ENCODE peak calls at places on chromosome 3, in four cellular contexts. One of them, this sample, is unnamed.

GRCh38 chr3:54123538-54124196 is 1.3 kb downstream of the CACNA2D3 start:
- DNase-seq in Right ventricle myocardium inferior: no peak
- DNase-seq in astrocyte: peak
- DNase-seq in EH: peak
- DNase-seq in this sample: no peak

GRCh38 chr3:138338816-138339215 is 9.2 kb upstream of the NME9 start:
- DNase-seq in EH: no peak
- DNase-seq in astrocyte: no peak
- DNase-seq in Right ventricle myocardium inferior: no peak
- DNase-seq in this sample: no peak

GRCh38 chr3:136664771-136665170 is 87.4 kb downstream of the STAG1 start:
- DNase-seq in EH: peak
- DNase-seq in astrocyte: no peak
- DNase-seq in Right ventricle myocardium inferior: no peak
- DNase-seq in this sample: no peak

GRCh38 chr3:4983739-4984510 is 4.7 kb downstream of the BHLHE40 start:
- DNase-seq in astrocyte: peak
- DNase-seq in EH: peak
- DNase-seq in Right ventricle myocardium inferior: peak
- DNase-seq in this sample: no peak

GRCh38 chr3:182182531-182182968 is 470.8 kb downstream of the SOX2 start:
- DNase-seq in EH: no peak
- DNase-seq in astrocyte: peak
- DNase-seq in Right ventricle myocardium inferior: no peak
- DNase-seq in this sample: no peak

GRCh38 chr3:1183320-1184048 is 90.7 kb downstream of the CNTN6 start:
- DNase-seq in EH: no peak
- DNase-seq in Right ventricle myocardium inferior: no peak
- DNase-seq in astrocyte: peak
- DNase-seq in this sample: no peak

GRCh38 chr3:186487819-186488218 is 56.4 kb downstream of the CRYGS start:
- DNase-seq in Right ventricle myocardium inferior: no peak
- DNase-seq in astrocyte: no peak
- DNase-seq in EH: peak
- DNase-seq in this sample: no peak

GRCh38 chr3:188510366-188510765 is 356.4 kb downstream of the LPP start:
- DNase-seq in astrocyte: peak
- DNase-seq in EH: peak
- DNase-seq in Right ventricle myocardium inferior: no peak
- DNase-seq in this sample: no peak

GRCh38 chr3:123348-123747 is 73.2 kb upstream of the CHL1 start:
- DNase-seq in Right ventricle myocardium inferior: no peak
- DNase-seq in astrocyte: no peak
- DNase-seq in EH: no peak
- DNase-seq in this sample: no peak

GRCh38 chr3:3801510-3801841 is 2.2 kb downstream of the LRRN1 start:
- DNase-seq in astrocyte: no peak
- DNase-seq in EH: no peak
- DNase-seq in Right ventricle myocardium inferior: no peak
- DNase-seq in this sample: no peak